ENCODE peak calls at places on chromosomes 3 and 15, in six cellular contexts. U is IMR-90, N is neuronal stem cell, M is H9, V is H1, A is trophoblast cell. G is an unnamed sample. For H3K9me3, the result is how much of the 10 kb centered on the place peaks cover.

GRCh38 chr15:82135645-82136044 is 89.8 kb upstream of the MEX3B start:
- DNase-seq in U (peak), M (no peak), V (no peak), N (no peak), A (no peak), G (no peak)

GRCh38 chr15:70703483-70703882 is 59.9 kb downstream of the UACA start:
- DNase-seq in M (no peak), U (no peak), V (no peak), N (no peak), A (no peak), G (peak)

GRCh38 chr3:104176706-104177105 is 1190.0 kb upstream of the ALCAM start:
- DNase-seq in M (no peak), N (no peak), V (no peak), A (peak), U (no peak), G (no peak)

GRCh38 chr3:196631655-196632032 is 7.8 kb upstream of the NRROS start:
- DNase-seq in N (no peak), A (no peak), U (no peak), M (no peak), V (no peak), G (no peak)

GRCh38 chr15:64455951-64456350 is 4.4 kb upstream of the ZNF609 start:
- DNase-seq in U (no peak), M (no peak), A (no peak), N (no peak), V (no peak), G (no peak)

GRCh38 chr3:149473314-149473990 is 1.0 kb upstream of the TM4SF4 start:
- DNase-seq in N (no peak), M (no peak), U (peak), V (no peak), A (no peak), G (peak)

GRCh38 chr3:97613139-97613538 is 151.4 kb upstream of the ARL6 start:
- DNase-seq in U (no peak), N (no peak), V (no peak), M (no peak), A (no peak), G (no peak)

GRCh38 chr3:47578691-47579632 is at the start of gene CSPG5:
- DNase-seq in N (peak), V (no peak), U (no peak), M (peak), A (peak), G (peak)

GRCh38 chr15:99014803-99015676 is 7.4 kb upstream of the PGPEP1L start:
- DNase-seq in V (peak), U (peak), M (peak), A (peak), N (peak), G (peak)

GRCh38 chr3:193095366-193095765 is 145.7 kb upstream of the PLAAT1 start:
- DNase-seq in A (no peak), V (no peak), N (no peak), M (no peak), U (no peak), G (no peak)

GRCh38 chr15:89362203-89363101 is 27.8 kb upstream of the POLG start:
- DNase-seq in V (no peak), U (no peak), M (no peak), N (no peak), A (no peak), G (no peak)

GRCh38 chr15:93270937-93271472 is 182.0 kb upstream of the RGMA start:
- DNase-seq in A (no peak), U (no peak), N (no peak), M (no peak), V (no peak), G (no peak)

GRCh38 chr3:112097378-112097777 is 11.2 kb downstream of the C3orf52 start:
- DNase-seq in A (peak), V (no peak), U (peak), M (no peak), N (no peak), G (peak)

GRCh38 chr3:189488241-189488767 is 142.9 kb upstream of the TP63 start:
- DNase-seq in A (peak), V (peak), N (no peak), M (no peak), U (no peak), G (peak)

GRCh38 chr3:13894812-13895154 is 14.9 kb upstream of the WNT7A start:
- DNase-seq in A (no peak), N (no peak), U (no peak), V (no peak), M (no peak), G (no peak)

GRCh38 chr3:13895155-13896105 is 15.6 kb upstream of the WNT7A start:
- DNase-seq in N (peak), U (peak), V (peak), A (peak), M (peak), G (peak)

GRCh38 chr3:13892304-13892703 is 12.4 kb upstream of the WNT7A start:
- DNase-seq in A (no peak), U (no peak), N (no peak), V (no peak), M (no peak), G (no peak)

GRCh38 chr3:13894096-13894811 is 14.4 kb upstream of the WNT7A start:
- DNase-seq in M (peak), A (no peak), V (no peak), U (no peak), N (no peak), G (no peak)

DNA sequence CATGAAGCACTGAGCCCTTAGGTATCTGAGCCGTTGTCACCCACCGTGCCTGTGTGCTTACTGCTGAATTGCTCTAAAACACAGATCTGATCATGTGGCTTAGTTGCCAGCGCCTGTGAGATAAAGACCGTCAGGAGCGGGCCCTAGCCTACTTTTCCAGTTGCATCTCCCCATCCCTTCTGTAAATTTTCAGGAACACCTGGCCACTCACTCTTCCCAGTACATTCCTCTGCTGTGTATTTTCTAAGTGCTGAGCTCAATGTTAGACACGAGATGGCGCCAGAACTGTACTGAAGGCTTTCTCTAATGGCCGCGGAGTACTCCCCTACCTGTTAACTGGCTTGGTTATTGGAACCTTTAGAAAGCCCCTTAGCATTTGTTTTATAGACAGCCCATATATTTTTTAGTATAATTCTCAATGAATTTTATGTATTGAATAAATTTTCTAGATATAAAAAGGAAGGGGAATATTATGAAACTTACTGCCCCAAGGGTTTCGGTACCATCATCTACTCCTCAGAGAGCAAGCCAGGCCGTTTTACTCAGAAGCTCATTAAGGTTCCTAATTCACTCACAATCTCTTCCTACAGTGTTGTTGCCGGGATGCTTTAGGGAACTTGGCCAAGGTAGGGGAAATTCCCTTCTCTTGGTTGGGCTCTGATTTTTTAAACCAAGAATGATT is 16.7 kb upstream of the WNT7A start:
- DNase-seq in A (peak), V (no peak), N (peak), M (peak), U (peak), G (peak)
- H3K9me3 ChIP-seq in A (under half), V (under half), N (under half), M (under half), U (under half), G (under half)

GRCh38 chr15:41332788-41333527 is at the start of gene NUSAP1:
- DNase-seq in N (no peak), V (no peak), A (no peak), U (no peak), M (no peak), G (no peak)
- H2BK5ac ChIP-seq in N (peak), V (peak), A (peak), U (peak), M (peak), G (no peak)

DNA sequence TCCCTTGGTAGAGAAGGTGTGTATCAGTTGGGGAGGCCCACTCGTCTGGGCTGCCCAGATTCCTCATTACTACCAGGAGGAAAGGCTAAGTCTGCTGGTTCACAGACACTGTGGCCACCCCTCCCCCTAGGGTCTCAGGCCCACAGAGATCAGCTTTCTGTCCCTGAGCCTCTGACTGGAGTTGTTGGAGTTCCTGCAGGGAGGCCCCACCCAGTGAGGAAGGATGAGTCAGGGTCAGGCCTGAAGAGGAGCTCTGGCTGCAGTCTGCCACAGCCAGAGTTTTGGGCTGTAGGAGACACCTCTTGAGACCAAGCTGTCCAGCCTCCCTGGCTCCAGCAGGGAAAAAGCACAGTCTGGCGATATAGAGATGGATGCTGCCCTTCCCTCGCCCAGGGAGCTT is 721.0 kb upstream of the SEMA6D start:
- DNase-seq in M (no peak), N (no peak), U (no peak), V (no peak), A (no peak), G (peak)
- H3K9me3 ChIP-seq in M (under half), N (under half), U (under half), V (under half), A (under half), G (under half)

DNA sequence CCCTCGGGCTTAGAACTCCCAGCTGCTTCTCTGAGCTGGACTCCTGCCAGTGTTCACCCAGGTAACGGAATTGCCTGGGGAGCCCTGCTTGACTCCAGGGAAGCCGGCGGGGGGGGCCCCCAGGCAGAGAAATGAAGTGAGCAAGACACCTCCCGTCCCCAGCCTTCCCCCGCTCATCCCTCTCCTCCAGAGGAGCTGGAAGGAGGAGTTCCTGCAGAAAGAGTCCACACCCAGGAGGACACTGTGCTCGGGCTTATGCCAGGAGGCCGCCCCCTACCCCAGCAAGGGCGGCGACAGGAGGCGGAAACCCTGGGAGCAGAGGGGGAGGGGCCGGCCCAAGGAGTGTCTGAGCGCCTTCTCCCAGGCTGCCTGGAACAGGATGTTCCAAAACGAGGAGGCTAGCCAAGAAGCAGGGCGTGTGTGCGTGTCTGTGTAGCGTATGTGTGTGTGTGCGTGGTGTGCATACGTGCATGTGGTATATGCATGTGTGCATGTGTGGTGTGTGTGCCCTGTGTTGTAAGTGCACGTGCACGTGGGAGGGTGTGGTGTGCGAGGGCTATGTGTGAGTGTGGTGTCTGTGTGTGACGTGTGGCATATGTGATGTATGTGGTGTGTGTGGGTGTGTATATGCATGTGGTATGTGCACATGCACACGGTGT is 511.3 kb downstream of the SHQ1 start:
- DNase-seq in V (no peak), U (peak), M (peak), N (peak), A (no peak), G (peak)
- H2BK5ac ChIP-seq in V (peak), U (peak), M (no peak), N (no peak), A (no peak), G (no peak)

G was measured in mesenchymal stem cell.